ENCODE peak calls at places on chromosomes 6 and 20, in seven cellular contexts. J, F, T, X, D, Y and K are unnamed samples.
A peak's percentile ranks its signal among the peaks of the same experiment; 100 is the strongest.

GRCh38 chr6:120451508-120451907 is 882.8 kb downstream of the TBC1D32 start:
- DNase-seq in Y (no peak), D (no peak), T (no peak), J (no peak), F (no peak), X (no peak), K (no peak)

GRCh38 chr6:17730078-17730704 is 23.5 kb upstream of the NUP153 start:
- DNase-seq in F (no peak), J (no peak), Y (no peak), X (peak; percentile 25), D (no peak), T (no peak), K (no peak)

GRCh38 chr20:63232235-63233060 is 3.3 kb upstream of the BIRC7 start:
- DNase-seq in T (peak; percentile 66), F (no peak), Y (no peak), J (peak; percentile 86), D (no peak), X (no peak), K (no peak)

GRCh38 chr20:6768228-6769185 is 1.0 kb downstream of the BMP2 start:
- DNase-seq in F (peak; percentile 33), Y (peak; percentile 50), D (peak; percentile 37), J (peak; percentile 83), T (no peak), X (peak; percentile 50), K (peak; percentile 64)

GRCh38 chr6:2688416-2689064 is 62.2 kb downstream of the MYLK4 start:
- DNase-seq in D (no peak), T (peak; percentile 27), J (no peak), F (peak; percentile 45), X (peak; percentile 89), Y (no peak), K (no peak)

GRCh38 chr20:36794116-36794474 is 20.5 kb upstream of the DSN1 start:
- DNase-seq in Y (no peak), T (no peak), J (peak; percentile 74), F (no peak), X (no peak), D (no peak), K (no peak)

GRCh38 chr6:170206317-170206621 is 84.6 kb downstream of the DLL1 start:
- DNase-seq in X (no peak), F (no peak), Y (no peak), J (no peak), D (no peak), T (no peak), K (no peak)

GRCh38 chr6:3264356-3264755 is 5.6 kb downstream of the PSMG4 start:
- DNase-seq in J (peak; percentile 29), Y (no peak), X (no peak), T (no peak), D (no peak), F (no peak), K (no peak)

GRCh38 chr20:34511891-34512265 is 4.3 kb upstream of the DYNLRB1 start:
- DNase-seq in J (no peak), Y (no peak), D (no peak), T (no peak), X (no peak), F (no peak), K (no peak)

GRCh38 chr6:87274660-87275273 is 47.6 kb upstream of the SMIM8 start:
- DNase-seq in J (no peak), X (no peak), F (peak; percentile 8), Y (no peak), D (no peak), T (no peak), K (peak; percentile 8)

GRCh38 chr6:141976994-141977393 is 155.7 kb upstream of the GJE1 start:
- DNase-seq in X (no peak), J (no peak), Y (no peak), D (no peak), T (no peak), F (no peak), K (no peak)

GRCh38 chr6:12419626-12420272 is 129.6 kb downstream of the EDN1 start:
- DNase-seq in T (no peak), J (no peak), D (no peak), F (no peak), X (no peak), Y (no peak), K (no peak)

DNA sequence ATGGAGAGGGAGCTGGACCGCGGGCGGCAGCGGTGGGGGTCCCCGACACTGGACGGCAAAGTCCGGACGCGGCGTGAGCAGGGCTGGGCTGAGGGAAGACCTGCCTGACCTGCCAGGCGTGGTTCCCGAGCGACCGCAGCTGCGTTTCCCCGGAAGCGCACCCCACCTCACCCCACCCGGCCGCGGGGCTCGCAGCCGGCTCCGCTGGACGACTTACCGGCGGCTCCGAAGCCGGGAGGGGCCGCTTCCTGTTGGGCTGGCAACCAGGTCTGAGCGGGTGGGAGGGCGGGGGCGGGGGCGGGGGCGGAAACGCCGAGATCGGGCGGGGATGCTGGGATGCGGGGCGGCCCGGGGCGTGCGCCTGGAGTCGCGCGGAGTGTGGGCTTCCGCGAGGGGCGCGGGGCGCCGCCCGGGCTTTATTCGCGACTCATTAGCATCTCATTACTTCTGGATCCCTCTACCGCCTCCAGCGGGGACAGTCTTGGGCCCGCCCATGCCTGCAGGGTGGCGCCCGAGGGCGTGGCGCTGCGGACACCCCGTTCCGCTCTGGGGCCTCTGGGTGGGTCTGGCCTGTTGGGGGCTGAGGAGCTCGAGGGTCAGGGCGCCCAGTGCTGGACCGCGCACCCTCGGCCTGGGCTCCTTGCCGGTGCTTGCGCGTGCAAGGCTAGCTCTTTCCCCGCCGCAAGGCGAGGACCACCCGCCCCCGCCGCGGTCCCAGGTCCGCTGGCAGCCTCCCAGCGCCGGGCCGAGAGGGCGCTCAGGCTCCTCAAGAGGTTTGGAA is at the start of gene MICAL1:
- DNase-seq in T (peak; percentile 67), Y (peak; percentile 91), F (peak; percentile 55), D (peak; percentile 65), X (peak; percentile 38), J (peak; percentile 91), K (peak; percentile 93)
- TF ChIP-seq CTCF in T (no peak), Y (peak; percentile 35), F (no peak), D (peak; percentile 29), X (peak; percentile 21), J (no peak), K (peak; percentile 36)

GRCh38 chr20:23966927-23967615 is 21.5 kb downstream of the GGTLC1 start:
- DNase-seq in T (no peak), X (no peak), D (no peak), Y (no peak), F (no peak), J (no peak), K (no peak)
- H3K9me3 ChIP-seq in T (peaks cover 15% of the 10 kb centered on the region), X (peaks cover 2% of the 10 kb centered on the region), D (no peaks in the 10 kb centered on the region), Y (no peaks in the 10 kb centered on the region), F (no peaks in the 10 kb centered on the region), J (no peaks in the 10 kb centered on the region), K (no peaks in the 10 kb centered on the region)

GRCh38 chr20:10927936-10928860 is 254.4 kb upstream of the JAG1 start:
- DNase-seq in X (no peak), F (no peak), D (no peak), Y (no peak), T (no peak), J (no peak), K (no peak)

GRCh38 chr20:10924628-10925266 is 250.9 kb upstream of the JAG1 start:
- DNase-seq in Y (no peak), J (no peak), T (no peak), F (no peak), X (peak; percentile 38), D (peak; percentile 57), K (no peak)

GRCh38 chr20:10929023-10929422 is 255.2 kb upstream of the JAG1 start:
- DNase-seq in D (no peak), X (no peak), Y (no peak), T (no peak), J (no peak), F (no peak), K (no peak)

GRCh38 chr20:10925767-10926166 is 252.0 kb upstream of the JAG1 start:
- DNase-seq in D (no peak), J (no peak), F (no peak), T (no peak), X (no peak), Y (no peak), K (no peak)

DNA sequence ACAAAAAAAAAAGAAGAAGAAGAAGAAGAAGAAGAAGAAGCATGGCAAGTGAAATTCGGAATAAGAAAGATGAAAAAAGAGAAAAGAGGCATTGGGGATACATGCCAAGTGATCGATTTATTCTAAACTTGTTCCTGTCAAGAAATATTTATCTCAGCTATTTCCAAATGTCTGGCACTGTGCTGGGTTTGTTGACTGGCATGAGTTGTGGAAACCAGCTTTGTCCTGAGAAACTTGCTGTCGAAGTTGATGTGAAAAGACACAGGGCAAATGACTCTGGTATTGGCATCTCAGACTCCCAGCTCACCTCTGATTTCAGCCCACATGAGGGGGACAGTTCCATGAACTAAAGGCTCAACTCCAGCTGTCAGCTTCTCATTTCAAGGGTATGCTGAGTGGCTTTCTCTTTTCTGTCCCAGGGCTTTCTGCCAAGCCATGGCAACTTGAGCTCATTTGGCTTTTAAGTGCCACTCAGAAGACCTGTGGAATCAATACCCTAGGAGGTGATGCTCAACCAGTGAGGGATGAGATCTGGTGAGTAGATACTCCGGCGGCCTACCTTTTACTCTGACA is 253.3 kb upstream of the JAG1 start:
- DNase-seq in Y (no peak), X (no peak), J (no peak), F (no peak), T (no peak), D (peak; percentile 49), K (no peak)
- H3K4me3 ChIP-seq in Y (no peak overlapping the region), X (no peak overlapping the region), J (no peak overlapping the region), F (no peak overlapping the region), T (no peak overlapping the region), D (no peak overlapping the region), K (no peak overlapping the region)

GRCh38 chr20:24149881-24150307 is 161.3 kb upstream of the GGTLC1 start:
- DNase-seq in D (peak; percentile 51), Y (no peak), F (peak; percentile 36), X (no peak), T (no peak), J (no peak), K (peak; percentile 40)
- TF ChIP-seq CTCF in D (peak; percentile 58), Y (peak; percentile 24), F (peak; percentile 22), X (peak; percentile 35), T (no peak), J (peak; percentile 33), K (no peak)

DNA sequence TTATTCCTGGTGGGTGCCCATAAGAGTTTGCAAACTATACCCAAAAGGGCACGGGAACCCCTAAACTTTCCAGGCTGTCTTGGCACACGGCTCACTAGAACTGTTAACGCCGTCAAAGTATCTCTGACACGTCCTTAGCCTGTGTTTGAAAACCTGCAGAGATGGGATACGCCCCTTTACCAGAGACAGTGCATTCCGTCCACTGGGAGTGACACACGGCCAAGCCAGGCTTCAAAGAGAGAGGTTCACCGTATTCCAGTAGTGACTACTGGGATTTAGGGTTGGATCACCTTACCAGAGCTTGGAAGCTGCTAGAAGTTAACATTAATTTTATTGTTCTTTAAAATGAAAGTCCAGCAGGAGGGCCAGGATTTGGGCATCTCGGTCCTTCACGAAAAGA is 94.9 kb downstream of the THBS2 start:
- DNase-seq in T (no peak), J (no peak), X (no peak), F (no peak), D (no peak), Y (no peak), K (no peak)
- H3K9me3 ChIP-seq in T (no peaks in the 10 kb centered on the region), J (no peaks in the 10 kb centered on the region), X (no peaks in the 10 kb centered on the region), F (no peaks in the 10 kb centered on the region), D (no peaks in the 10 kb centered on the region), Y (no peaks in the 10 kb centered on the region), K (no peaks in the 10 kb centered on the region)

GRCh38 chr6:46011241-46012085 is 4.2 kb downstream of the CLIC5 start:
- DNase-seq in X (no peak), T (peak; percentile 52), J (no peak), Y (no peak), F (no peak), D (no peak), K (peak; percentile 54)
- H3K4me3 ChIP-seq in X (no peak overlapping the region), T (no peak overlapping the region), J (peak overlapping the region; percentile 26), Y (peak overlapping the region; percentile 9), F (no peak overlapping the region), D (no peak overlapping the region), K (no peak overlapping the region)